ENCODE peak calls at places on chromosomes 11 and 22, in six cellular contexts. C is iPS DF 19.7, J is H54, M is glomerular endothelial cell, A is AG04449, E is SJSA1. S is an unnamed sample.

GRCh38 chr11:78078218-78079167 is 1.2 kb downstream of the NDUFC2 start:
- DNase-seq in A (no peak), M (no peak), E (no peak), J (no peak), C (no peak), S (no peak)

GRCh38 chr22:39353346-39353745 is 3.6 kb downstream of the SYNGR1 start:
- DNase-seq in E (peak; percentile 45), C (no peak), J (no peak), A (no peak), M (no peak), S (no peak)

GRCh38 chr11:75428301-75428724 is 4.7 kb downstream of the KLHL35 start:
- DNase-seq in M (peak; percentile 71), C (no peak), E (no peak), A (peak; percentile 21), J (peak; percentile 97), S (peak; percentile 83)

GRCh38 chr22:17007852-17008731 is at the start of gene GAB4:
- DNase-seq in J (no peak), M (no peak), E (no peak), A (no peak), C (no peak), S (no peak)

GRCh38 chr11:65378208-65378927 is 4.1 kb downstream of the SLC25A45 start:
- DNase-seq in E (no peak), C (no peak), M (no peak), J (no peak), A (no peak), S (no peak)

GRCh38 chr11:74427377-74427776 is 29.1 kb upstream of the PGM2L1 start:
- DNase-seq in J (no peak), C (no peak), M (peak; percentile 60), A (no peak), E (no peak), S (no peak)

GRCh38 chr11:112564228-112564955 is 303.7 kb upstream of the PLET1 start:
- DNase-seq in E (peak; percentile 82), A (no peak), C (no peak), M (no peak), J (peak; percentile 17), S (no peak)

GRCh38 chr11:12950681-12951080 is 58.4 kb upstream of the RASSF10 start:
- DNase-seq in M (no peak), E (no peak), C (no peak), J (no peak), A (no peak), S (no peak)

GRCh38 chr11:65615950-65616574 is 486 bp downstream of the PCNX3 start:
- DNase-seq in J (peak; percentile 65), E (no peak), M (no peak), C (no peak), A (no peak), S (no peak)